ENCODE peak calls at places on chromosomes 11 and 22, in nine cellular contexts. K is prostate gland, M is SK-N-SH, H is stomach, S is sigmoid colon, A is spleen, R is endothelial cell of umbilical vein, F is GM12892, G is HL-60. Z is an unnamed sample.

GRCh38 chr22:39456262-39457046 is at the start of gene MGAT3:
- DNase-seq in F (no peak), M (peak), H (no peak), K (no peak), A (peak), G (no peak), S (no peak), R (no peak), Z (no peak)

GRCh38 chr11:96279421-96280290 is 63.3 kb downstream of the MAML2 start:
- DNase-seq in F (no peak), R (no peak), K (no peak), H (no peak), S (no peak), G (no peak), A (no peak), M (no peak), Z (no peak)

GRCh38 chr11:99592241-99592640 is 571.5 kb downstream of the CNTN5 start:
- DNase-seq in R (no peak), A (no peak), M (no peak), H (no peak), K (no peak), G (no peak), S (no peak), F (no peak), Z (no peak)

GRCh38 chr22:46593211-46593676 is 26.9 kb upstream of the GRAMD4 start:
- DNase-seq in H (no peak), G (peak), A (peak), M (no peak), K (no peak), R (no peak), F (peak), S (peak), Z (no peak)

GRCh38 chr11:34787899-34788298 is 128.3 kb downstream of the APIP start:
- DNase-seq in K (no peak), A (no peak), R (no peak), F (no peak), M (no peak), G (no peak), H (no peak), S (no peak), Z (no peak)

GRCh38 chr11:34519595-34520235 is 6.1 kb upstream of the ELF5 start:
- DNase-seq in H (no peak), S (no peak), R (no peak), G (no peak), M (no peak), A (no peak), F (no peak), K (no peak), Z (no peak)

GRCh38 chr11:12808519-12808918 is 134.3 kb downstream of the TEAD1 start:
- DNase-seq in A (no peak), H (no peak), R (peak), F (no peak), S (no peak), G (no peak), K (no peak), M (no peak), Z (no peak)

GRCh38 chr22:50687829-50688228 is 15.2 kb downstream of the SHANK3 start:
- DNase-seq in F (no peak), M (no peak), A (peak), S (peak), R (no peak), K (no peak), G (no peak), H (peak), Z (no peak)

GRCh38 chr11:134613646-134614045 is 201.6 kb upstream of the B3GAT1 start:
- DNase-seq in A (no peak), M (no peak), G (no peak), H (no peak), R (no peak), F (no peak), S (no peak), K (no peak), Z (no peak)

GRCh38 chr22:39567135-39567946 is 3.2 kb upstream of the CACNA1I start:
- DNase-seq in M (no peak), S (no peak), F (no peak), H (no peak), G (no peak), R (no peak), A (peak), K (no peak), Z (no peak)

GRCh38 chr22:36253523-36254490 is 874 bp downstream of the APOL1 start:
- DNase-seq in K (peak), S (peak), G (no peak), R (no peak), M (peak), H (peak), F (no peak), A (no peak), Z (no peak)

GRCh38 chr11:117923773-117924172 is 5.4 kb downstream of the TMPRSS13 start:
- DNase-seq in S (peak), G (no peak), K (no peak), R (no peak), A (peak), F (no peak), M (no peak), H (no peak), Z (no peak)

DNA sequence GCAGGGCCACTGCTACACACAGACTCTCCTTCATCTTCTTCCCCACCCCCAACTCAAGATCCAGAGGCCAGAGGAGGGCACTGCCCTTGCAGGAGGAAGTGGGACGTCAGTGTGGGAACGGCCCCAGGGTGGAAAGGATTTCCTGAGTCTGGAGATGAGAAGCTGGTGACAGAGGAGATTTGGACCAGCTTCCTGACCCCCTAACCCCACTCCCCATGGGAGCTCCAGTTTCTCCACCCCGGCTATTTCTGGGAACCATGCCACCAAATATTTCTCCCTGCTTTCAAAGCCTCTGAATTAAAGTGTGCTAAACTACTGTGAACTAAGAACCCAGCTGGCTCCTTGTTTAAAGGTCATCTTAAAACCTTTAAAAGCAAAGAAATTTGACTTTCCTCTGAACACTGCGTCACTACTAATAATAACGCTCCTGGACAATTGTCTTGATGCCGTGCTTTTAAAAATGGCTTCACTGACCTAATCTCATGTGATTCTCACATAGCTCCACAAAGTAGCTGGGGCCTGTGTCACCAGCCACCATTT is 46.6 kb downstream of the CWC15 start:
- DNase-seq in H (peak), M (peak), K (peak), S (peak), R (peak), G (no peak), A (no peak), F (no peak), Z (no peak)
- TF ChIP-seq POLR2AphosphoS5 in H (peak), M (peak), K (no peak), S (peak), R (peak), G (no peak), A (no peak), F (no peak), Z (no peak)

GRCh38 chr11:112580864-112581263 is 320.2 kb upstream of the PLET1 start:
- DNase-seq in K (no peak), A (no peak), M (no peak), G (no peak), H (no peak), S (no peak), F (no peak), R (no peak), Z (no peak)
- TF ChIP-seq POLR2AphosphoS5 in K (no peak), A (no peak), M (no peak), G (no peak), H (no peak), S (no peak), F (no peak), R (no peak), Z (no peak)

GRCh38 chr11:110128161-110128560 is 35.0 kb downstream of the ZC3H12C start:
- DNase-seq in R (no peak), G (no peak), F (no peak), A (no peak), S (no peak), M (peak), H (no peak), K (no peak), Z (no peak)
- TF ChIP-seq POLR2AphosphoS5 in R (no peak), G (no peak), F (no peak), A (no peak), S (no peak), M (no peak), H (no peak), K (no peak), Z (no peak)

DNA sequence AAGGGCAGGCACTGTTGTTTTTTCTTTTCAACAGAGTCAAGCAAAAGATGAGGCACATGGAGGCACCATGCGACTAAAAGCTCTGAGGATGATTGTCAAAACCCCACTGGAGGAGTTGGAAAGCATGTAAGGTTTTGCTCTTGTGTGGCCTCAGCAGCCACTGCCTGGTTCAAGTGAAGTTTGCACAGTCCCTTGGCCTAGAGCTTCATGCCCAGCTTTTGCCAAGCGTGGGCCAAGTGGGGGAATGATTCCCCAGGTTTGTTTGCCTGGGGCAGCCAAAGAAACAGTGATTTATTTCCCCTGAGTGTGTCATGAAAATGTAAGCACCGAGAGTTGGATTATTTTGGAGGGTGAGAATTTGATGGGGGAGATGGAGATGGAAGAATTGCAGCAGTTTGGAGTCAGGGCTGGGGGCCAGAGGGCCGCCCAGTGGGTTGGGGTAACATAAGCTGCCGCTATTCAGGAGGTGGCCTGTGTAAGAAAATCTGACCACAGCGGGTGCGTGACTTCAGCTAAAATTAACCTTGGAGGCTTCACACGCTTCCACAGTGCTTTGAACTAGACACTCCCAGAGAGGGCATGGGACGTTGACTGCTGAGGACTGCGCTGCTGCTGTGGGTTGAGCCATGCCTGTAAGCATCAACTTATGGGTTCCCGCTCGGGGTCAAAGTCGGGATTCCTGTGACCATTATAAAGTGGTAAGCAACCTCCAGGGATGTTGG is 100.7 kb downstream of the NAV2 start:
- DNase-seq in A (no peak), H (no peak), R (no peak), G (no peak), K (no peak), F (no peak), S (no peak), M (no peak), Z (no peak)
- TF ChIP-seq POLR2AphosphoS5 in A (no peak), H (no peak), R (no peak), G (no peak), K (no peak), F (no peak), S (no peak), M (no peak), Z (no peak)

DNA sequence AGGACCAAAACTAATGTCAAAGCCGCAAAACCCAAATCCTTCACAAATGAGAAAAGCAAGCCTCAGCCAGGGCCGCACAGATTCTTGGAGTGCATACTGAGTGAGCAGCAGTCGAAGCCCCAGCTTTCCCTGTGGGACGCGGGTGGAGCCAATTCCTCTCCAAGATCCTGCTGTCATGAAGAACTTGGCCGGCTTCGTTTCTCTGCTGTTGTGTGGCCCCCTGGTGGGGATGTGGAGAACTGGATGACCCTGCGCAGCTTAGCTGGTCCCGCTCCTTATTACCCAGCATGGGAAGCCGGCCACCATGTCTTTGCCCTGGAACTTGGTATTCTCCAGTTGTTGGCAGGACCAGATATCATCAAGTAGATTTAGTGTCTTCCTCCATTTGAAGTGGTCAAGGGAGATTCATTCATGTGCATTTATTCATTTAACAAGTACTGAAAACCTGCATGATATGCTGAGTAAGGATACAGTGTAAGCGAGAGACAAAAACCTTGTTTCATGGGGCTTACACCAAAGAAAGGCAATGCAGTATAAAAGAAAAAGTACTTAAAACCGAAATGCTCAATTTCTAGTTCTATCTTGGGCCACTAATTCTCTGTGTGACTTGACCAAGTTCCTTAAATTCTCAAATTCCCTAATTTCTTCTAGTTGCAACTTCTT is 56.8 kb upstream of the CRTAM start:
- DNase-seq in G (peak), F (peak), M (peak), R (peak), A (peak), K (peak), S (peak), H (peak), Z (peak)
- TF ChIP-seq POLR2AphosphoS5 in G (no peak), F (no peak), M (no peak), R (no peak), A (no peak), K (peak), S (peak), H (peak), Z (no peak)

GRCh38 chr22:42553475-42554361 is at the start of gene SERHL2:
- DNase-seq in S (peak), A (peak), M (peak), H (peak), F (peak), R (peak), G (peak), K (peak), Z (no peak)
- TF ChIP-seq POLR2AphosphoS5 in S (peak), A (peak), M (no peak), H (peak), F (no peak), R (peak), G (peak), K (peak), Z (no peak)

GRCh38 chr11:70445605-70446004 is 47.3 kb downstream of the CTTN start:
- DNase-seq in A (peak), R (no peak), S (no peak), H (no peak), F (no peak), K (no peak), G (no peak), M (no peak), Z (no peak)
- TF ChIP-seq POLR2AphosphoS5 in A (no peak), R (no peak), S (no peak), H (no peak), F (no peak), K (no peak), G (no peak), M (no peak), Z (no peak)

GRCh38 chr22:29030618-29031235 is 30.9 kb downstream of the C22orf31 start:
- DNase-seq in A (peak), K (peak), S (peak), H (peak), M (peak), F (no peak), G (no peak), R (peak), Z (peak)
- TF ChIP-seq POLR2AphosphoS5 in A (peak), K (peak), S (peak), H (peak), M (no peak), F (no peak), G (no peak), R (peak), Z (peak)

GRCh38 chr22:27531782-27532530 is 269.6 kb downstream of the MN1 start:
- DNase-seq in R (peak), A (no peak), S (no peak), M (no peak), K (no peak), H (no peak), G (no peak), F (no peak), Z (no peak)

GRCh38 chr22:27533105-27533504 is 268.5 kb downstream of the MN1 start:
- DNase-seq in S (no peak), G (no peak), H (no peak), A (no peak), M (no peak), R (no peak), F (no peak), K (no peak), Z (no peak)

GRCh38 chr22:27537481-27537891 is 264.1 kb downstream of the MN1 start:
- DNase-seq in R (peak), G (no peak), A (peak), M (no peak), K (no peak), F (no peak), S (peak), H (no peak), Z (no peak)

GRCh38 chr22:27535452-27535851 is 266.1 kb downstream of the MN1 start:
- DNase-seq in H (no peak), G (no peak), R (no peak), A (no peak), S (no peak), M (no peak), F (no peak), K (no peak), Z (no peak)

DNA sequence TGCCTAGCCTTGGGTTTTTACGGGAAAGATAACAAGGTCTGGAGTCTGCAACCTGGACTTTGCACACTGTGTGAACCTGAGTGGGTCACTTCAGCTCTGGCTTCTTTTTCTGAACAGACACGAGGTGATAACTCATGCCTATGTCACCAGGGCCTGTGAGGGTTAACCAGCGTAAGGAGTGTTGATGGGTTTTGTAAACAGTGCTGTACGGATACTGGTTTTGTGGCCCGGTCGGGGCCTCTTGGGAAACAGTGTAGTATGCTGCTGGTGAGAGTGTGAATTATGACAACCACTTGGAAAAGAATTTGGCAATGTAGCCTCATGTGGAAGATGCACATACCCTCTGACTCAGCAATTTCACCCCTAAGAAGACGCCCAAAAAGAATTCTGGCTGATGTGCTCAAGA is 266.8 kb downstream of the MN1 start:
- DNase-seq in K (no peak), R (no peak), A (peak), G (no peak), H (no peak), F (no peak), M (no peak), S (no peak), Z (no peak)
- TF ChIP-seq POLR2AphosphoS5 in K (no peak), R (no peak), A (no peak), G (no peak), H (no peak), F (no peak), M (no peak), S (peak), Z (no peak)